ENCODE peak calls at places on chromosomes 2 and 18, in nine cellular contexts. One of them, this sample, is unnamed.

GRCh38 chr2:137674991-137675390 is 289.3 kb upstream of the HNMT start:
- DNase-seq in breast epithelium: no peak
- DNase-seq in heart right ventricle: no peak
- DNase-seq in cardiac muscle cell: no peak
- DNase-seq in SK-N-SH: peak; percentile 56
- DNase-seq in astrocyte: no peak
- DNase-seq in mammary epithelial cell: no peak
- DNase-seq in GM12878: no peak
- DNase-seq in body of pancreas: no peak
- DNase-seq in this sample: no peak

GRCh38 chr2:116917196-116917595 is 897.3 kb upstream of the DDX18 start:
- DNase-seq in GM12878: no peak
- DNase-seq in body of pancreas: no peak
- DNase-seq in SK-N-SH: no peak
- DNase-seq in heart right ventricle: no peak
- DNase-seq in cardiac muscle cell: no peak
- DNase-seq in mammary epithelial cell: no peak
- DNase-seq in astrocyte: no peak
- DNase-seq in breast epithelium: no peak
- DNase-seq in this sample: no peak

GRCh38 chr18:44988821-44989587 is 308.3 kb downstream of the SETBP1 start:
- DNase-seq in GM12878: no peak
- DNase-seq in SK-N-SH: no peak
- DNase-seq in heart right ventricle: no peak
- DNase-seq in astrocyte: peak; percentile 10
- DNase-seq in cardiac muscle cell: no peak
- DNase-seq in breast epithelium: no peak
- DNase-seq in body of pancreas: no peak
- DNase-seq in mammary epithelial cell: peak; percentile 27
- DNase-seq in this sample: no peak

GRCh38 chr2:8518986-8519669 is 162.7 kb upstream of the ID2 start:
- DNase-seq in breast epithelium: no peak
- DNase-seq in astrocyte: no peak
- DNase-seq in heart right ventricle: no peak
- DNase-seq in cardiac muscle cell: no peak
- DNase-seq in SK-N-SH: no peak
- DNase-seq in mammary epithelial cell: no peak
- DNase-seq in body of pancreas: no peak
- DNase-seq in GM12878: no peak
- DNase-seq in this sample: no peak

GRCh38 chr2:239412914-239413603 is 12.2 kb upstream of the HDAC4 start:
- DNase-seq in mammary epithelial cell: no peak
- DNase-seq in astrocyte: no peak
- DNase-seq in cardiac muscle cell: no peak
- DNase-seq in body of pancreas: no peak
- DNase-seq in heart right ventricle: no peak
- DNase-seq in breast epithelium: no peak
- DNase-seq in GM12878: no peak
- DNase-seq in SK-N-SH: no peak
- DNase-seq in this sample: peak; percentile 20

GRCh38 chr2:217433522-217433921 is 569.3 kb downstream of the TNS1 start:
- DNase-seq in heart right ventricle: peak; percentile 17
- DNase-seq in breast epithelium: no peak
- DNase-seq in SK-N-SH: no peak
- DNase-seq in mammary epithelial cell: no peak
- DNase-seq in astrocyte: peak; percentile 50
- DNase-seq in cardiac muscle cell: peak; percentile 61
- DNase-seq in GM12878: no peak
- DNase-seq in body of pancreas: no peak
- DNase-seq in this sample: peak; percentile 75

GRCh38 chr2:84495539-84496146 is 20.7 kb upstream of the DNAH6 start:
- DNase-seq in heart right ventricle: no peak
- DNase-seq in cardiac muscle cell: peak; percentile 73
- DNase-seq in SK-N-SH: peak; percentile 47
- DNase-seq in astrocyte: peak; percentile 47
- DNase-seq in breast epithelium: no peak
- DNase-seq in mammary epithelial cell: peak; percentile 39
- DNase-seq in GM12878: no peak
- DNase-seq in body of pancreas: peak; percentile 17
- DNase-seq in this sample: no peak

GRCh38 chr2:197311521-197312033 is 997 bp upstream of the ANKRD44 start:
- DNase-seq in cardiac muscle cell: no peak
- DNase-seq in body of pancreas: no peak
- DNase-seq in astrocyte: peak; percentile 40
- DNase-seq in SK-N-SH: peak; percentile 33
- DNase-seq in heart right ventricle: no peak
- DNase-seq in mammary epithelial cell: no peak
- DNase-seq in breast epithelium: no peak
- DNase-seq in GM12878: no peak
- DNase-seq in this sample: no peak

GRCh38 chr2:30234180-30234971 is 3.0 kb downstream of the LBH start:
- DNase-seq in SK-N-SH: no peak
- DNase-seq in breast epithelium: peak; percentile 49
- DNase-seq in heart right ventricle: no peak
- DNase-seq in cardiac muscle cell: no peak
- DNase-seq in mammary epithelial cell: peak; percentile 96
- DNase-seq in astrocyte: peak; percentile 96
- DNase-seq in body of pancreas: no peak
- DNase-seq in GM12878: no peak
- DNase-seq in this sample: peak; percentile 65

GRCh38 chr2:108069515-108070310 is 83.4 kb downstream of the SLC5A7 start:
- DNase-seq in cardiac muscle cell: no peak
- DNase-seq in heart right ventricle: no peak
- DNase-seq in SK-N-SH: no peak
- DNase-seq in body of pancreas: no peak
- DNase-seq in astrocyte: no peak
- DNase-seq in mammary epithelial cell: no peak
- DNase-seq in GM12878: no peak
- DNase-seq in breast epithelium: no peak
- DNase-seq in this sample: peak; percentile 60

GRCh38 chr2:46298522-46299351 is 1.5 kb downstream of the EPAS1 start:
- DNase-seq in breast epithelium: peak; percentile 54
- DNase-seq in heart right ventricle: peak; percentile 77
- DNase-seq in astrocyte: peak; percentile 36
- DNase-seq in mammary epithelial cell: peak; percentile 54
- DNase-seq in cardiac muscle cell: peak; percentile 51
- DNase-seq in SK-N-SH: peak; percentile 88
- DNase-seq in body of pancreas: peak; percentile 81
- DNase-seq in GM12878: no peak
- DNase-seq in this sample: peak; percentile 80

GRCh38 chr2:226121339-226121738 is 678.3 kb downstream of the IRS1 start:
- DNase-seq in cardiac muscle cell: no peak
- DNase-seq in breast epithelium: no peak
- DNase-seq in GM12878: no peak
- DNase-seq in astrocyte: no peak
- DNase-seq in mammary epithelial cell: no peak
- DNase-seq in SK-N-SH: no peak
- DNase-seq in body of pancreas: no peak
- DNase-seq in heart right ventricle: no peak
- DNase-seq in this sample: no peak

GRCh38 chr2:15731213-15731888 is 139.7 kb downstream of the DDX1 start:
- DNase-seq in SK-N-SH: no peak
- DNase-seq in body of pancreas: no peak
- DNase-seq in GM12878: no peak
- DNase-seq in mammary epithelial cell: no peak
- DNase-seq in cardiac muscle cell: no peak
- DNase-seq in heart right ventricle: no peak
- DNase-seq in astrocyte: no peak
- DNase-seq in breast epithelium: no peak
- DNase-seq in this sample: no peak

GRCh38 chr2:196801578-196801977 is 2.1 kb upstream of the GTF3C3 start:
- DNase-seq in heart right ventricle: no peak
- DNase-seq in GM12878: no peak
- DNase-seq in astrocyte: peak; percentile 46
- DNase-seq in breast epithelium: no peak
- DNase-seq in body of pancreas: no peak
- DNase-seq in cardiac muscle cell: no peak
- DNase-seq in mammary epithelial cell: peak; percentile 51
- DNase-seq in SK-N-SH: no peak
- DNase-seq in this sample: no peak

GRCh38 chr18:59467497-59467896 is 108.4 kb upstream of the LMAN1 start:
- DNase-seq in breast epithelium: no peak
- DNase-seq in SK-N-SH: no peak
- DNase-seq in GM12878: no peak
- DNase-seq in body of pancreas: no peak
- DNase-seq in mammary epithelial cell: no peak
- DNase-seq in cardiac muscle cell: no peak
- DNase-seq in astrocyte: no peak
- DNase-seq in heart right ventricle: no peak
- DNase-seq in this sample: no peak

GRCh38 chr2:177165731-177166711 is 46.6 kb upstream of the HNRNPA3 start:
- DNase-seq in cardiac muscle cell: no peak
- DNase-seq in mammary epithelial cell: no peak
- DNase-seq in SK-N-SH: no peak
- DNase-seq in body of pancreas: peak; percentile 17
- DNase-seq in astrocyte: peak; percentile 65
- DNase-seq in heart right ventricle: no peak
- DNase-seq in GM12878: peak; percentile 81
- DNase-seq in breast epithelium: no peak
- DNase-seq in this sample: no peak

GRCh38 chr2:10265328-10266132 is 37.2 kb upstream of the HPCAL1 start:
- DNase-seq in astrocyte: no peak
- DNase-seq in body of pancreas: no peak
- DNase-seq in cardiac muscle cell: no peak
- DNase-seq in heart right ventricle: no peak
- DNase-seq in SK-N-SH: no peak
- DNase-seq in GM12878: no peak
- DNase-seq in breast epithelium: no peak
- DNase-seq in mammary epithelial cell: no peak
- DNase-seq in this sample: peak; percentile 35

GRCh38 chr2:10267036-10267435 is 35.7 kb upstream of the HPCAL1 start:
- DNase-seq in breast epithelium: no peak
- DNase-seq in mammary epithelial cell: no peak
- DNase-seq in astrocyte: no peak
- DNase-seq in SK-N-SH: no peak
- DNase-seq in GM12878: no peak
- DNase-seq in body of pancreas: no peak
- DNase-seq in cardiac muscle cell: no peak
- DNase-seq in heart right ventricle: no peak
- DNase-seq in this sample: no peak

GRCh38 chr2:10264506-10265327 is 38.0 kb upstream of the HPCAL1 start:
- DNase-seq in GM12878: no peak
- DNase-seq in astrocyte: no peak
- DNase-seq in breast epithelium: no peak
- DNase-seq in cardiac muscle cell: no peak
- DNase-seq in body of pancreas: no peak
- DNase-seq in heart right ventricle: no peak
- DNase-seq in SK-N-SH: no peak
- DNase-seq in mammary epithelial cell: no peak
- DNase-seq in this sample: peak; percentile 37

GRCh38 chr2:10267551-10268465 is 34.9 kb upstream of the HPCAL1 start:
- DNase-seq in heart right ventricle: no peak
- DNase-seq in cardiac muscle cell: no peak
- DNase-seq in breast epithelium: no peak
- DNase-seq in astrocyte: no peak
- DNase-seq in SK-N-SH: no peak
- DNase-seq in GM12878: no peak
- DNase-seq in mammary epithelial cell: no peak
- DNase-seq in body of pancreas: peak; percentile 89
- DNase-seq in this sample: peak; percentile 72

GRCh38 chr2:10266133-10266620 is 36.5 kb upstream of the HPCAL1 start:
- DNase-seq in mammary epithelial cell: no peak
- DNase-seq in GM12878: no peak
- DNase-seq in body of pancreas: no peak
- DNase-seq in breast epithelium: no peak
- DNase-seq in cardiac muscle cell: no peak
- DNase-seq in astrocyte: peak; percentile 35
- DNase-seq in SK-N-SH: no peak
- DNase-seq in heart right ventricle: no peak
- DNase-seq in this sample: peak; percentile 3
- TF ChIP-seq CTCF in mammary epithelial cell: no peak
- TF ChIP-seq CTCF in GM12878: no peak
- TF ChIP-seq CTCF in body of pancreas: no peak
- TF ChIP-seq CTCF in breast epithelium: no peak
- TF ChIP-seq CTCF in cardiac muscle cell: no peak
- TF ChIP-seq CTCF in astrocyte: no peak
- TF ChIP-seq CTCF in SK-N-SH: no peak
- TF ChIP-seq CTCF in heart right ventricle: no peak
- TF ChIP-seq CTCF in this sample: no peak

DNA sequence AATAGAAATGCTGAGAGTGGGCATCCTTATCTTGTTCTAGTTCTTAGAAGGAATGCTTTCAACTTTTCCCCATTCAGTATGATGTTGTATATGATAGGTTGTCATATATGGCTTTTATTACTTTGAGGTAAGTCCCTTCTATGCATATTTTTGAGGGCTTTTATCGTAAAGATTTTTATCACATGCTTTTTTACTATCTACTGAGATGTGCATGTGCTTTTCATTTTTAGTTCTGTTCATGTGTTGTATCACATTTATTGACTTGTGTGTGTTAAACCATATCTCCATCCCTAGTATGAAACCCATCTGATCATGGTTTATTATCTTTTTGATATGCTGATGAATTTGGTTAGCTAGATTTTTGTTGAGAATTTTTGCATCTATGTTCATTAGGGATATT is 1008.8 kb downstream of the CNTNAP5 start:
- DNase-seq in body of pancreas: no peak
- DNase-seq in mammary epithelial cell: no peak
- DNase-seq in cardiac muscle cell: no peak
- DNase-seq in heart right ventricle: no peak
- DNase-seq in breast epithelium: no peak
- DNase-seq in GM12878: no peak
- DNase-seq in SK-N-SH: no peak
- DNase-seq in astrocyte: no peak
- DNase-seq in this sample: no peak
- H3K9me3 ChIP-seq in body of pancreas: no peaks in the 10 kb centered on the region
- H3K9me3 ChIP-seq in mammary epithelial cell: peaks cover 13% of the 10 kb centered on the region
- H3K9me3 ChIP-seq in cardiac muscle cell: no peaks in the 10 kb centered on the region
- H3K9me3 ChIP-seq in heart right ventricle: no peaks in the 10 kb centered on the region
- H3K9me3 ChIP-seq in breast epithelium: no peaks in the 10 kb centered on the region
- H3K9me3 ChIP-seq in GM12878: no peaks in the 10 kb centered on the region
- H3K9me3 ChIP-seq in SK-N-SH: no peaks in the 10 kb centered on the region
- H3K9me3 ChIP-seq in astrocyte: no peaks in the 10 kb centered on the region
- H3K9me3 ChIP-seq in this sample: no peaks in the 10 kb centered on the region

DNA sequence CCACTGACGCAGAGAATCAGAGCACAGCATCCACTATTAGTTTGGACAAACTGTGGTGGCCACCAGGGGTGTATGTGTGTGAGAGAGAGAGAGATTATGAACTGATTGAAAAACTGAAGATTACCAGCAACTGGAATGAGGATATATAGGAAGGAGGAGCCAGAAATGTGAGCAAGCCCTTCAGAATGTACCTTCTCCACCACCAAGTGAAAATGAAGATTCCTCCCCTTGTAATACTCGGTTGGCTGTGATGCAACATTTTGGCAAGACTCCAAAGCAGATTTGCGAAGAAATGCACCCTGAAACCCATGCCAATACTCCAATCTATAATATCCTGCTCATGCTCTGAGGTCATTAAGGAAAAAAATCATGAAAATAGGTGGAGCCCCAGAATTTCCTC is 121.2 kb upstream of the SLC35G4 start:
- DNase-seq in heart right ventricle: no peak
- DNase-seq in GM12878: no peak
- DNase-seq in cardiac muscle cell: no peak
- DNase-seq in mammary epithelial cell: peak; percentile 63
- DNase-seq in astrocyte: peak; percentile 45
- DNase-seq in SK-N-SH: no peak
- DNase-seq in body of pancreas: no peak
- DNase-seq in breast epithelium: no peak
- DNase-seq in this sample: no peak
- TF ChIP-seq CTCF in heart right ventricle: no peak
- TF ChIP-seq CTCF in GM12878: no peak
- TF ChIP-seq CTCF in cardiac muscle cell: no peak
- TF ChIP-seq CTCF in mammary epithelial cell: no peak
- TF ChIP-seq CTCF in astrocyte: no peak
- TF ChIP-seq CTCF in SK-N-SH: no peak
- TF ChIP-seq CTCF in body of pancreas: no peak
- TF ChIP-seq CTCF in breast epithelium: no peak
- TF ChIP-seq CTCF in this sample: no peak

GRCh38 chr2:43284967-43285366 is 58.6 kb upstream of the ZFP36L2 start:
- DNase-seq in heart right ventricle: no peak
- DNase-seq in breast epithelium: no peak
- DNase-seq in SK-N-SH: no peak
- DNase-seq in cardiac muscle cell: no peak
- DNase-seq in body of pancreas: no peak
- DNase-seq in astrocyte: no peak
- DNase-seq in GM12878: no peak
- DNase-seq in mammary epithelial cell: no peak
- DNase-seq in this sample: no peak
- H3K9me3 ChIP-seq in heart right ventricle: no peaks in the 10 kb centered on the region
- H3K9me3 ChIP-seq in breast epithelium: peaks cover 18% of the 10 kb centered on the region
- H3K9me3 ChIP-seq in SK-N-SH: no peaks in the 10 kb centered on the region
- H3K9me3 ChIP-seq in cardiac muscle cell: no peaks in the 10 kb centered on the region
- H3K9me3 ChIP-seq in body of pancreas: peaks cover 9% of the 10 kb centered on the region
- H3K9me3 ChIP-seq in astrocyte: peaks cover 13% of the 10 kb centered on the region
- H3K9me3 ChIP-seq in GM12878: peaks cover 37% of the 10 kb centered on the region
- H3K9me3 ChIP-seq in mammary epithelial cell: peaks cover 8% of the 10 kb centered on the region
- H3K9me3 ChIP-seq in this sample: peaks cover 32% of the 10 kb centered on the region